ENCODE peak calls at places on chromosome 20, in six cellular contexts. L is HFFc6, X is right lobe of liver, Y is WTC11, J is cardiac muscle cell, G is lower leg skin. T is an unnamed sample.

GRCh38 chr20:59242714-59243626 is 57.4 kb upstream of the EDN3 start:
- DNase-seq in X (no peak), Y (no peak), J (no peak), G (no peak), L (no peak), T (no peak)

GRCh38 chr20:57783196-57783595 is 73.4 kb upstream of the PMEPA1 start:
- DNase-seq in X (no peak), L (no peak), Y (no peak), J (no peak), G (no peak), T (no peak)

GRCh38 chr20:3661836-3662665 is 1.1 kb downstream of the GFRA4 start:
- DNase-seq in J (no peak), X (no peak), G (no peak), Y (no peak), L (no peak), T (no peak)

GRCh38 chr20:38874460-38875169 is 51.6 kb upstream of the FAM83D start:
- DNase-seq in G (no peak), X (peak), Y (no peak), J (no peak), L (no peak), T (no peak)

GRCh38 chr20:37385176-37385575 is 39.2 kb downstream of the SRC start:
- DNase-seq in J (no peak), L (no peak), X (no peak), G (no peak), Y (no peak), T (no peak)

GRCh38 chr20:52190437-52191131 is 995 bp downstream of the ZFP64 start:
- DNase-seq in X (peak), G (peak), Y (no peak), J (peak), L (peak), T (peak)

GRCh38 chr20:9392892-9393857 is 121.2 kb upstream of the LAMP5 start:
- DNase-seq in L (peak), Y (peak), G (peak), J (peak), X (peak), T (peak)

GRCh38 chr20:46939031-46939430 is 44.4 kb downstream of the EYA2 start:
- DNase-seq in L (peak), X (no peak), G (no peak), J (no peak), Y (peak), T (no peak)

GRCh38 chr20:7716286-7716972 is 223.8 kb downstream of the HAO1 start:
- DNase-seq in G (no peak), L (no peak), Y (no peak), J (no peak), X (no peak), T (no peak)

GRCh38 chr20:51412333-51412761 is 130.2 kb downstream of the NFATC2 start:
- DNase-seq in Y (no peak), L (no peak), G (no peak), J (no peak), X (peak), T (no peak)

GRCh38 chr20:45066372-45066771 is 34.6 kb downstream of the KCNS1 start:
- DNase-seq in Y (no peak), G (no peak), J (no peak), L (no peak), X (no peak), T (no peak)

GRCh38 chr20:271069-271468 is 13.5 kb downstream of the DEFB132 start:
- DNase-seq in J (no peak), Y (no peak), X (no peak), L (no peak), G (no peak), T (no peak)

GRCh38 chr20:20465259-20465658 is 97.4 kb downstream of the INSM1 start:
- DNase-seq in L (no peak), J (no peak), X (no peak), G (no peak), Y (peak), T (peak)

GRCh38 chr20:38609828-38610227 is 8.2 kb downstream of the ARHGAP40 start:
- DNase-seq in J (no peak), G (no peak), Y (no peak), L (no peak), X (no peak), T (no peak)

GRCh38 chr20:46364670-46365482 is 41.5 kb downstream of the ELMO2 start:
- DNase-seq in Y (no peak), X (no peak), G (no peak), J (no peak), L (no peak), T (no peak)

GRCh38 chr20:36527331-36528125 is 13.8 kb upstream of the MYL9 start:
- DNase-seq in Y (no peak), G (no peak), J (no peak), L (no peak), X (no peak), T (no peak)

GRCh38 chr20:49941456-49941855 is 5.3 kb downstream of the RNF114 start:
- DNase-seq in Y (no peak), G (no peak), L (no peak), X (no peak), J (no peak), T (no peak)
- TF ChIP-seq CTCF in Y (no peak), G (no peak), L (no peak), X (no peak), J (no peak), T (no peak)

DNA sequence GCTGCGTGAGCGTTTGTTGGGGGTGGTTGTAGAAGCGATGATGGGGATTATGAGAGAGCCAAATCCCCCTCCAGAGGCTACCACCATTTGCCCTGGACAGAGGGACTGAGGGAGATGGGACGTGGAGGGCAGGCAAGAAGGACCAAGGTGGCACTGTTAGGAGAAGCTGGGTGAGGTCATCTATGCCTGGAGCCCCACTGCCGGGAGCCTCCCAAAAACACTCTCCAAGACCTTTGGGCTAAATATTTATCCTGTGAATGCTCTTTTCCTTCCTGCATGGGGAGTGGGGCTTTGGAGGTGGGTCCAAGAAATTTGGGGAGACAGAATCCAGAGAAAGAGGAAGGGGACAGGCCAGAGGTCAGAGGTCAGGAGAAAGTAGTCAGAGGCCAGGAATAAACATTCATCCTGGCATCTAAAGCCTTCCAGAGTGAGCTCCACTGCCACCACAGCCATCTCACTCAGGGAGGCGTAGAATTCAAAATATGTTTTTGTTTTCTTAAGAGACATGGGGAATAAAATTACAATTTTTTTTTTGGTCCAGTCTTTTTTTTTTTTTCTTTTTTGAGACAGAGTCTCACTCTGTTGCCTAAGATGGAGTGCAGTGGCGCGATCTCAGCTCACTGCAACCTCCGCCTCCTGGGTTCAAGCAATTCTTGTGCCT is 17.8 kb upstream of the PTGIS start:
- DNase-seq in G (no peak), X (no peak), Y (no peak), J (no peak), L (no peak), T (no peak)
- TF ChIP-seq CTCF in G (no peak), X (no peak), Y (no peak), J (no peak), L (no peak), T (no peak)

DNA sequence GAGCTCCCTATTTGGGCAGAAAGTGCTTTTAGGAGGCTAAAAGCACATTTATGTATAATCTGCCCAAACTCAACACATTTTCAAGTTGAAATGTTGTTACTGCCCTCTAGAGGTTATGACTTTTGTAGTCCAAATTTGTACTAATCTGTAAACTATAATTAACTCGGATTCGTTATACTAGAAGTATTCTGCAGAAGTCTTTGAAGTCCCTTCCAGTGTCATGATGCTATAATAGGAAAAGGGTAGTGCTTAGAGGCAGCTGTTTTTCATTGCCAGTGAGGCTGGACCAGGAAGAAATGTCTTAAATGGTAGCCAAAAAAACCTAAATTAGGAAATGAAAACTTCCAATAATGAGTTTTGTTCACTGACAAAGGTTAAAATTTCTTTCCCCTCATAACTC is 44.8 kb upstream of the EMILIN3 start:
- DNase-seq in X (no peak), J (no peak), Y (no peak), L (peak), G (no peak), T (no peak)
- TF ChIP-seq CTCF in X (peak), J (peak), Y (no peak), L (peak), G (no peak), T (peak)

GRCh38 chr20:63363013-63363957 is 2.1 kb upstream of the CHRNA4 start:
- DNase-seq in X (peak), L (no peak), J (no peak), G (no peak), Y (no peak), T (no peak)
- TF ChIP-seq CTCF in X (no peak), L (no peak), J (no peak), G (no peak), Y (no peak), T (no peak)

GRCh38 chr20:31617432-31618104 is 12.5 kb downstream of the ID1 start:
- DNase-seq in Y (no peak), J (no peak), L (no peak), X (no peak), G (no peak), T (no peak)
- TF ChIP-seq CTCF in Y (no peak), J (no peak), L (no peak), X (no peak), G (no peak), T (no peak)